ENCODE peak calls at places on chromosomes 16 and 17, in four cellular contexts. O is CD4-positive, alpha-beta T cell; D is caudate nucleus; S is foreskin keratinocyte. M is an unnamed sample.

GRCh38 chr16:73068546-73069401 is 20.8 kb upstream of the ZFHX3 start:
- DNase-seq in O (no peak), D (no peak), S (peak), M (no peak)

GRCh38 chr17:83127431-83128160 is 48.2 kb downstream of the METRNL start:
- DNase-seq in O (no peak), D (no peak), S (no peak), M (no peak)

GRCh38 chr16:54873081-54873480 is 57.6 kb upstream of the IRX5 start:
- DNase-seq in O (no peak), D (no peak), S (no peak), M (no peak)

GRCh38 chr16:47493358-47494337 is 32.5 kb downstream of the PHKB start:
- DNase-seq in O (no peak), D (no peak), S (no peak), M (no peak)

GRCh38 chr17:46072998-46073397 is 73.9 kb downstream of the STH start:
- DNase-seq in O (no peak), D (no peak), S (peak), M (no peak)

GRCh38 chr16:71917900-71918299 is 22.6 kb downstream of the IST1 start:
- DNase-seq in O (no peak), D (no peak), S (no peak), M (no peak)

GRCh38 chr16:48125888-48126287 is 29.9 kb downstream of the ABCC12 start:
- DNase-seq in O (no peak), D (no peak), S (no peak), M (no peak)

GRCh38 chr17:31226373-31226772 is 70.7 kb downstream of the OMG start:
- DNase-seq in O (no peak), D (no peak), S (no peak), M (no peak)

GRCh38 chr16:83888672-83889044 is 10.3 kb upstream of the MLYCD start:
- DNase-seq in O (no peak), D (no peak), S (no peak), M (no peak)

GRCh38 chr17:4938670-4939553 is 934 bp downstream of the SLC25A11 start:
- DNase-seq in O (no peak), D (no peak), S (no peak), M (no peak)

GRCh38 chr16:80058236-80058635 is 457.7 kb upstream of the MAF start:
- DNase-seq in O (no peak), D (peak), S (no peak), M (no peak)

GRCh38 chr16:64364894-64365293 is 757.0 kb downstream of the CDH11 start:
- DNase-seq in O (no peak), D (no peak), S (no peak), M (no peak)

GRCh38 chr17:10265100-10265810 is 66.8 kb upstream of the GAS7 start:
- DNase-seq in O (no peak), D (no peak), S (no peak), M (no peak)

GRCh38 chr16:66677179-66677578 is 19.4 kb downstream of the CMTM4 start:
- DNase-seq in O (no peak), D (peak), S (no peak), M (peak)

GRCh38 chr16:85369741-85370528 is 243.2 kb upstream of the GSE1 start:
- DNase-seq in O (peak), D (no peak), S (no peak), M (peak)

GRCh38 chr16:75340715-75341500 is 89.5 kb upstream of the BCAR1 start:
- DNase-seq in O (no peak), D (no peak), S (no peak), M (no peak)

GRCh38 chr17:80195141-80195540 is 25.0 kb downstream of the SGSH start:
- DNase-seq in O (no peak), D (no peak), S (no peak), M (no peak)

GRCh38 chr17:59439261-59439660 is 107.8 kb downstream of the YPEL2 start:
- DNase-seq in O (no peak), D (no peak), S (no peak), M (no peak)

GRCh38 chr16:66376577-66377326 is 10.3 kb downstream of the CDH5 start:
- DNase-seq in O (no peak), D (no peak), S (no peak), M (no peak)

GRCh38 chr17:47802341-47803022 is 19.1 kb downstream of the OSBPL7 start:
- DNase-seq in O (peak), D (peak), S (no peak), M (no peak)

GRCh38 chr17:5783269-5783668 is 199.0 kb upstream of the NLRP1 start:
- DNase-seq in O (no peak), D (no peak), S (no peak), M (no peak)

GRCh38 chr16:777826-778225 is 10.4 kb downstream of the RPUSD1 start:
- DNase-seq in O (no peak), D (no peak), S (no peak), M (no peak)

GRCh38 chr17:50283714-50284432 is 9.6 kb downstream of the TMEM92 start:
- DNase-seq in O (no peak), D (no peak), S (no peak), M (no peak)

GRCh38 chr16:49464877-49465504 is 91.4 kb downstream of the C16orf78 start:
- DNase-seq in O (no peak), D (no peak), S (no peak), M (no peak)

GRCh38 chr16:88074041-88074440 is 122.8 kb downstream of the BANP start:
- DNase-seq in O (no peak), D (no peak), S (no peak), M (no peak)

GRCh38 chr16:10601444-10602401 is 21.3 kb upstream of the EMP2 start:
- DNase-seq in O (no peak), D (no peak), S (no peak), M (no peak)

DNA sequence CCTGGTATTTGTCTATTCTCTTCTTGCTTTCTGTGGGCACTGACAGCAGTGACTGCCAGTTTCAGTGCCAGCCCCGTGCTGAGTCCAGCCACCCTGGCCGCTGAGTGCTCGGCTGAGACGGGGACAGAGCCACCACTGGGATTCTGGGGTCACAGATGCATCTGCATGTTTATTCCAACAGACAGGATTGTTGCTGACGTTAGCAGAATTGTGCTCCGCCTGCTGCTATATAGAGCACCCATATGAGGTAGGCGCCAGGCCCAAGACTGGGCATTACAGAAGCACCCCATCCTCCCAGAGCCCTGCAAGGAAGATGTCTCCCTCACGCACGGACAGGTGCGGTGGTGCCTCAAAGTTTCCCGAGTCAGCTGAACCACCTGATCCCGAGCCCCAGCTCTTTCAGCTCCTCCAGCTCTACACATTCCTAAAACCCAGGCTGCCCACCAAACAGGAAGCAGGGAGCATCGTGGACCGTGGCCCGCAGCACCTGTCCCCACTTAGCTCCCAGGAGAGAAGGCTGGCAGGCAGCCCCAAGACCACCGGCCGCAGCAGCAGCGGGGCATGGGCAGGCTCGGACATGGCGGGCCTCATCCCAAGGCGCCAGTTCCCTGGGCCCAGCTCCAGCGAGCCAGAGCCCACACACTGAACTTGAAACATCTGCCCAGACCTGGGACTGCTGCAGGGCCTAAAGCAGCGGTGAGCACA is 44.9 kb upstream of the RASD1 start:
- DNase-seq in O (no peak), D (no peak), S (no peak), M (no peak)
- H3K27ac ChIP-seq in O (no peak), D (no peak), S (no peak), M (no peak)

GRCh38 chr17:34990921-34991365 is 10.6 kb downstream of the LIG3 start:
- DNase-seq in O (no peak), D (no peak), S (no peak), M (no peak)
- H3K27ac ChIP-seq in O (no peak), D (no peak), S (no peak), M (no peak)

DNA sequence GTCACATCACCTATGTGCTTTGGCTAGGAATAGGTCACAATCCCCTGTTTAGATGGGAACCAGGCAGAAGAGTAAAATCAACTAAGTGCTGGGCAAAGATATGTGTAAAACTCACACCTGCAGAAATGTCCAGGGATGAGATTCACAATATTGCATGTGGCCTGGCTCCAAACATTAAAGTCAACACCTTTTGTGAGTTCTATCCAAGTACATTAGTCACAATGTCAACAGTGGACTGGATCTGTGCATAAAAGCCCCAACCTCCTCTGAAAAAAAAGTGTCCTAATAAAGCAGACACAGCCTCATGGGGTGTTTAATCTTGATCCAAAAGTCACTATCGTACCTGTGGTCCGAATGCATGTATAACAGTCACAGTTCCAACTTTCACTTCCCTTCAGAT is 1990.3 kb downstream of the TP53TG3F start:
- DNase-seq in O (no peak), D (no peak), S (no peak), M (no peak)
- H3K27ac ChIP-seq in O (no peak), D (no peak), S (no peak), M (no peak)

GRCh38 chr17:691423-691822 is 23.2 kb downstream of the VPS53 start:
- DNase-seq in O (no peak), D (no peak), S (peak), M (no peak)
- H3K27ac ChIP-seq in O (no peak), D (peak), S (no peak), M (no peak)

GRCh38 chr17:37756060-37756459 is 11.2 kb upstream of the HNF1B start:
- DNase-seq in O (no peak), D (no peak), S (no peak), M (no peak)
- H3K27ac ChIP-seq in O (no peak), D (no peak), S (no peak), M (no peak)

M was measured in substantia nigra.